ENCODE peak calls at places on chromosome 4, in four cellular contexts. I is AG10803, Q is dorsolateral prefrontal cortex, L is T-helper 2 cell. E is an unnamed sample.

GRCh38 chr4:31134720-31135119 is 414.6 kb downstream of the PCDH7 start:
- DNase-seq in I (no peak), Q (no peak), L (no peak), E (no peak)

GRCh38 chr4:180790471-180790870 is 1452.7 kb upstream of the TENM3 start:
- DNase-seq in I (no peak), Q (no peak), L (no peak), E (no peak)

GRCh38 chr4:142036795-142037583 is 400.6 kb downstream of the IL15 start:
- DNase-seq in I (peak), Q (no peak), L (no peak), E (no peak)

GRCh38 chr4:167955006-167955405 is 137.3 kb upstream of the ANXA10 start:
- DNase-seq in I (no peak), Q (no peak), L (no peak), E (no peak)

GRCh38 chr4:185566972-185567749 is 31.9 kb upstream of the PDLIM3 start:
- DNase-seq in I (peak), Q (no peak), L (no peak), E (peak)

GRCh38 chr4:120918788-120919187 is 3.7 kb downstream of the PRDM5 start:
- DNase-seq in I (peak), Q (peak), L (no peak), E (no peak)

GRCh38 chr4:163148466-163149336 is 18.0 kb downstream of the NAF1 start:
- DNase-seq in I (no peak), Q (no peak), L (no peak), E (no peak)

GRCh38 chr4:47954679-47955078 is 40.3 kb upstream of the NFXL1 start:
- DNase-seq in I (no peak), Q (no peak), L (no peak), E (no peak)

GRCh38 chr4:18390655-18391369 is 369.3 kb upstream of the LCORL start:
- DNase-seq in I (peak), Q (no peak), L (no peak), E (no peak)

GRCh38 chr4:151117371-151117962 is 18.0 kb downstream of the RPS3A start:
- DNase-seq in I (peak), Q (no peak), L (peak), E (no peak)

GRCh38 chr4:763191-763810 is 57.7 kb downstream of the PCGF3 start:
- DNase-seq in I (no peak), Q (no peak), L (no peak), E (no peak)

GRCh38 chr4:164012396-164013027 is 518.0 kb downstream of the TMA16 start:
- DNase-seq in I (no peak), Q (no peak), L (no peak), E (no peak)

GRCh38 chr4:172998527-172999469 is 169.8 kb upstream of the GALNT7 start:
- DNase-seq in I (peak), Q (no peak), L (no peak), E (no peak)

GRCh38 chr4:40423735-40424134 is 88.6 kb downstream of the CHRNA9 start:
- DNase-seq in I (peak), Q (no peak), L (no peak), E (no peak)